ENCODE peak calls at places on chromosomes 12 and 14, in ten cellular contexts. Q is mucosa of gallbladder; Z is NAMALWA; F is stimulated activated CD4-positive, alpha-beta T cell treated with anti-CD3 and anti-CD28 coated beads, Interleukin-12 subunit alpha, Interleukin-12 subunit beta, amount 100 ng/mL, for 48 hours; N is HFF-Myc; T is hypothalamus; I is HCT116; U is HEK293T; C is retina; P is A549. B is an unnamed sample.

GRCh38 chr14:21940887-21941855 is 267.6 kb upstream of the OR4E1 start:
- DNase-seq in Q (no peak), Z (peak), F (peak), N (peak), T (no peak), I (peak), U (peak), C (peak), P (peak), B (no peak)

GRCh38 chr12:2593045-2593444 is 201.7 kb upstream of the FKBP4 start:
- DNase-seq in Q (no peak), Z (no peak), F (no peak), N (no peak), T (no peak), I (no peak), U (no peak), C (no peak), P (no peak), B (no peak)

GRCh38 chr14:79629891-79630560 is 581.3 kb downstream of the DIO2 start:
- DNase-seq in Q (no peak), Z (no peak), F (no peak), N (no peak), T (no peak), I (no peak), U (no peak), C (no peak), P (no peak), B (no peak)

GRCh38 chr12:127381043-127381668 is 885.8 kb upstream of the TMEM132C start:
- DNase-seq in Q (no peak), Z (peak), F (peak), N (no peak), T (peak), I (peak), U (peak), C (peak), P (peak), B (no peak)

GRCh38 chr12:122437656-122438121 is 15.2 kb upstream of the CLIP1 start:
- DNase-seq in Q (peak), Z (no peak), F (no peak), N (no peak), T (peak), I (no peak), U (no peak), C (peak), P (no peak), B (peak)

GRCh38 chr12:87413784-87414183 is 615.4 kb downstream of the C12orf50 start:
- DNase-seq in Q (no peak), Z (no peak), F (no peak), N (no peak), T (no peak), I (no peak), U (no peak), C (no peak), P (no peak), B (no peak)

GRCh38 chr12:15632708-15633107 is 156.5 kb downstream of the EPS8 start:
- DNase-seq in Q (no peak), Z (no peak), F (no peak), N (no peak), T (no peak), I (peak), U (no peak), C (no peak), P (no peak), B (no peak)

GRCh38 chr12:90036641-90037040 is 328.0 kb upstream of the ATP2B1 start:
- DNase-seq in Q (no peak), Z (no peak), F (no peak), N (peak), T (no peak), I (no peak), U (no peak), C (no peak), P (no peak), B (no peak)

GRCh38 chr14:59207506-59207933 is 19.1 kb downstream of the DAAM1 start:
- DNase-seq in Q (no peak), Z (no peak), F (no peak), N (no peak), T (no peak), I (no peak), U (no peak), C (no peak), P (no peak), B (no peak)

GRCh38 chr12:96240656-96241055 is 46.5 kb downstream of the ELK3 start:
- DNase-seq in Q (no peak), Z (no peak), F (no peak), N (no peak), T (no peak), I (no peak), U (no peak), C (no peak), P (no peak), B (no peak)

GRCh38 chr14:86838363-86838762 is 1154.6 kb downstream of the GALC start:
- DNase-seq in Q (no peak), Z (peak), F (no peak), N (no peak), T (no peak), I (no peak), U (no peak), C (no peak), P (no peak), B (no peak)

GRCh38 chr12:14828896-14829295 is 14.4 kb downstream of the ART4 start:
- DNase-seq in Q (no peak), Z (peak), F (no peak), N (no peak), T (peak), I (no peak), U (peak), C (no peak), P (no peak), B (no peak)

GRCh38 chr12:116142936-116143882 is 134.3 kb downstream of the MED13L start:
- DNase-seq in Q (no peak), Z (peak), F (no peak), N (peak), T (no peak), I (no peak), U (no peak), C (no peak), P (no peak), B (no peak)

GRCh38 chr14:71400821-71401447 is 493.7 kb downstream of the PCNX1 start:
- DNase-seq in Q (no peak), Z (no peak), F (no peak), N (no peak), T (no peak), I (no peak), U (peak), C (no peak), P (no peak), B (no peak)

GRCh38 chr12:13668880-13669279 is 312.5 kb downstream of the GRIN2B start:
- DNase-seq in Q (no peak), Z (no peak), F (no peak), N (no peak), T (no peak), I (no peak), U (no peak), C (no peak), P (no peak), B (no peak)

GRCh38 chr12:64747681-64748080 is 11.5 kb downstream of the GNS start:
- DNase-seq in Q (no peak), Z (no peak), F (no peak), N (no peak), T (no peak), I (no peak), U (no peak), C (no peak), P (no peak), B (no peak)

GRCh38 chr12:127297327-127297726 is 969.6 kb upstream of the TMEM132C start:
- DNase-seq in Q (no peak), Z (no peak), F (no peak), N (no peak), T (no peak), I (no peak), U (no peak), C (no peak), P (no peak), B (no peak)

GRCh38 chr14:95303552-95303951 is 16.2 kb downstream of the CLMN start:
- DNase-seq in Q (no peak), Z (no peak), F (no peak), N (no peak), T (peak), I (no peak), U (no peak), C (no peak), P (no peak), B (no peak)

GRCh38 chr12:111122458-111122878 is 202.1 kb upstream of the MYL2 start:
- DNase-seq in Q (no peak), Z (no peak), F (no peak), N (no peak), T (no peak), I (no peak), U (peak), C (peak), P (no peak), B (peak)

GRCh38 chr12:40300490-40300889 is 75.7 kb downstream of the LRRK2 start:
- DNase-seq in Q (no peak), Z (no peak), F (no peak), N (no peak), T (no peak), I (no peak), U (no peak), C (no peak), P (no peak), B (no peak)

GRCh38 chr14:79831198-79831890 is 380.0 kb downstream of the DIO2 start:
- DNase-seq in Q (no peak), Z (no peak), F (no peak), N (peak), T (no peak), I (no peak), U (no peak), C (no peak), P (no peak), B (no peak)

GRCh38 chr12:1806301-1807106 is 13.9 kb upstream of the LRTM2 start:
- DNase-seq in Q (no peak), Z (no peak), F (no peak), N (no peak), T (no peak), I (no peak), U (no peak), C (no peak), P (no peak), B (no peak)

GRCh38 chr14:58755026-58755929 is 117.5 kb downstream of the DACT1 start:
- DNase-seq in Q (no peak), Z (no peak), F (no peak), N (no peak), T (no peak), I (no peak), U (no peak), C (no peak), P (no peak), B (peak)

GRCh38 chr12:51949342-51950030 is 2.0 kb upstream of the ACVR1B start:
- DNase-seq in Q (no peak), Z (no peak), F (no peak), N (no peak), T (no peak), I (no peak), U (no peak), C (no peak), P (no peak), B (no peak)

GRCh38 chr12:64496839-64497400 is 45.0 kb downstream of the TBK1 start:
- DNase-seq in Q (no peak), Z (no peak), F (no peak), N (no peak), T (no peak), I (no peak), U (no peak), C (no peak), P (no peak), B (no peak)

GRCh38 chr12:131044760-131045381 is 91.2 kb downstream of the ADGRD1 start:
- DNase-seq in Q (no peak), Z (no peak), F (no peak), N (no peak), T (no peak), I (no peak), U (no peak), C (no peak), P (no peak), B (no peak)

GRCh38 chr14:52190532-52190931 is 77.0 kb upstream of the PTGDR start:
- DNase-seq in Q (no peak), Z (no peak), F (no peak), N (no peak), T (no peak), I (no peak), U (no peak), C (no peak), P (no peak), B (no peak)

GRCh38 chr12:53499261-53500118 is at the start of gene MAP3K12:
- DNase-seq in Q (peak), Z (peak), F (peak), N (no peak), T (peak), I (no peak), U (no peak), C (peak), P (peak), B (no peak)